ENCODE peak calls at places on chromosomes 16 and 17, in six cellular contexts. Z is endothelial cell; S is activated CD4-positive, alpha-beta T cell treated with anti-CD3 and anti-CD28 coated beads for 48 hours; R is NCI-H748 treated with DMSO at 0.1 percent for 48 hours; Y is neural crest cell; C is fibroblast of mammary gland. H is an unnamed sample.

GRCh38 chr17:142102-142661 is 4.8 kb downstream of the SCGB1C2 start:
- DNase-seq in Z (peak), S (peak), R (no peak), Y (peak), C (peak), H (peak)

GRCh38 chr16:86625029-86625428 is 46.7 kb downstream of the FOXL1 start:
- DNase-seq in Z (no peak), S (no peak), R (no peak), Y (no peak), C (no peak), H (no peak)

GRCh38 chr17:79589669-79590270 is 21.1 kb downstream of the RBFOX3 start:
- DNase-seq in Z (no peak), S (no peak), R (no peak), Y (no peak), C (no peak), H (no peak)

GRCh38 chr17:28317965-28318758 is 838 bp upstream of the TMEM97 start:
- DNase-seq in Z (peak), S (peak), R (no peak), Y (peak), C (no peak), H (no peak)

GRCh38 chr17:2700491-2701141 is 10.9 kb downstream of the CLUH start:
- DNase-seq in Z (no peak), S (no peak), R (peak), Y (no peak), C (no peak), H (no peak)

GRCh38 chr17:17161759-17162158 is 44.4 kb downstream of the PLD6 start:
- DNase-seq in Z (no peak), S (no peak), R (no peak), Y (no peak), C (no peak), H (no peak)

GRCh38 chr17:29250666-29251065 is 4.0 kb downstream of the CRYBA1 start:
- DNase-seq in Z (no peak), S (no peak), R (no peak), Y (no peak), C (peak), H (peak)

GRCh38 chr16:70523621-70524405 is at the start of gene SF3B3:
- DNase-seq in Z (peak), S (peak), R (peak), Y (peak), C (peak), H (peak)

GRCh38 chr17:19508327-19508867 is 25.3 kb upstream of the SLC47A1 start:
- DNase-seq in Z (no peak), S (no peak), R (peak), Y (no peak), C (no peak), H (no peak)

GRCh38 chr17:45357364-45357997 is 40.7 kb upstream of the MAP3K14 start:
- DNase-seq in Z (no peak), S (no peak), R (no peak), Y (no peak), C (no peak), H (no peak)

H was measured in choroid plexus epithelial cell.